ENCODE peak calls at places on chromosomes 11 and 22, in seven cellular contexts. One of them, this sample, is unnamed.

GRCh38 chr11:117857734-117858369 is 18.6 kb downstream of the FXYD6 start:
- DNase-seq in AG04450: no peak
- DNase-seq in colonic mucosa: no peak
- DNase-seq in cardiac muscle cell: no peak
- DNase-seq in heart right ventricle: no peak
- DNase-seq in lower lobe of right lung: no peak
- DNase-seq in PC-3: no peak
- DNase-seq in this sample: peak; percentile 57

GRCh38 chr11:105109855-105110750 is 29.5 kb downstream of the CARD18 start:
- DNase-seq in AG04450: no peak
- DNase-seq in PC-3: peak; percentile 29
- DNase-seq in colonic mucosa: peak; percentile 19
- DNase-seq in heart right ventricle: peak; percentile 12
- DNase-seq in cardiac muscle cell: peak; percentile 76
- DNase-seq in lower lobe of right lung: no peak
- DNase-seq in this sample: no peak

GRCh38 chr11:28799316-28799715 is 691.1 kb downstream of the METTL15 start:
- DNase-seq in colonic mucosa: no peak
- DNase-seq in cardiac muscle cell: no peak
- DNase-seq in AG04450: no peak
- DNase-seq in lower lobe of right lung: no peak
- DNase-seq in PC-3: no peak
- DNase-seq in heart right ventricle: no peak
- DNase-seq in this sample: no peak

GRCh38 chr11:35914824-35915223 is 29.0 kb upstream of the LDLRAD3 start:
- DNase-seq in colonic mucosa: no peak
- DNase-seq in AG04450: no peak
- DNase-seq in cardiac muscle cell: no peak
- DNase-seq in PC-3: no peak
- DNase-seq in lower lobe of right lung: no peak
- DNase-seq in heart right ventricle: no peak
- DNase-seq in this sample: no peak

GRCh38 chr22:36853407-36854099 is 7.3 kb upstream of the NCF4 start:
- DNase-seq in AG04450: no peak
- DNase-seq in cardiac muscle cell: peak; percentile 72
- DNase-seq in lower lobe of right lung: peak; percentile 88
- DNase-seq in PC-3: peak; percentile 62
- DNase-seq in heart right ventricle: peak; percentile 78
- DNase-seq in colonic mucosa: peak; percentile 75
- DNase-seq in this sample: no peak

GRCh38 chr22:37951305-37951704 is 2.1 kb downstream of the C22orf23 start:
- DNase-seq in lower lobe of right lung: no peak
- DNase-seq in colonic mucosa: no peak
- DNase-seq in heart right ventricle: no peak
- DNase-seq in AG04450: no peak
- DNase-seq in PC-3: no peak
- DNase-seq in cardiac muscle cell: no peak
- DNase-seq in this sample: no peak

GRCh38 chr11:109547356-109548027 is 125.5 kb downstream of the C11orf87 start:
- DNase-seq in lower lobe of right lung: peak; percentile 32
- DNase-seq in AG04450: peak; percentile 27
- DNase-seq in PC-3: peak; percentile 78
- DNase-seq in heart right ventricle: no peak
- DNase-seq in cardiac muscle cell: peak; percentile 83
- DNase-seq in colonic mucosa: no peak
- DNase-seq in this sample: no peak

GRCh38 chr22:36999463-36999862 is 19.8 kb downstream of the TST start:
- DNase-seq in lower lobe of right lung: no peak
- DNase-seq in PC-3: no peak
- DNase-seq in colonic mucosa: no peak
- DNase-seq in AG04450: no peak
- DNase-seq in heart right ventricle: no peak
- DNase-seq in cardiac muscle cell: peak; percentile 19
- DNase-seq in this sample: no peak

GRCh38 chr11:64799925-64800632 is 2.9 kb downstream of the MAP4K2 start:
- DNase-seq in lower lobe of right lung: no peak
- DNase-seq in PC-3: no peak
- DNase-seq in colonic mucosa: no peak
- DNase-seq in cardiac muscle cell: no peak
- DNase-seq in heart right ventricle: no peak
- DNase-seq in AG04450: no peak
- DNase-seq in this sample: no peak

GRCh38 chr22:39915295-39915726 is 14.4 kb downstream of the GRAP2 start:
- DNase-seq in AG04450: no peak
- DNase-seq in colonic mucosa: no peak
- DNase-seq in PC-3: no peak
- DNase-seq in cardiac muscle cell: no peak
- DNase-seq in lower lobe of right lung: no peak
- DNase-seq in heart right ventricle: no peak
- DNase-seq in this sample: no peak

GRCh38 chr22:47786650-47787290 is 1024.3 kb downstream of the TBC1D22A start:
- DNase-seq in heart right ventricle: no peak
- DNase-seq in colonic mucosa: no peak
- DNase-seq in cardiac muscle cell: no peak
- DNase-seq in lower lobe of right lung: no peak
- DNase-seq in AG04450: no peak
- DNase-seq in PC-3: no peak
- DNase-seq in this sample: no peak

DNA sequence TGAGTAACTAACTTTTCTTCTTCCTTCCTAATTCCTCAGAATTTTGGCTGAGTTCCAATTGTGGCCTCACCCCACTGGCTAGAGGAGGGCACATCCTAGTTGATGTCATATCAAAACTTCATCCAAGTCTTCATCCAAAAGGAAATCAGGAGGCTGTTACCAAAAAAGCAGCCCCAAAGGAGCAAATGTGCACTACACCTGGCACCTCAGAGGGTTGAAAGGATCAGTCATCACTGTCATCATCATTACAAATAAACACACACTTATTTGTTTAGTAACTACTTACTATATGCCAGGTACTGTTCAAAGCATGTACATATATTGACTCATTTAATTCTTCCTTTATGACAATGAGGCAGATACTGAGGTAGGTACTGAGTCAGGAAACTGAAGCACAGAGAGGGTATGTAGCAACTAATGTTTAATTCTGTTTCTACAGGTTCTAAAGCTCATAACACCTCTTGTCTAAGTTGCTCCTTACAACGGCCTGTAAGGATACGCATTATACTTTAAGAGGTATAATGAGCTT is 7.4 kb upstream of the PTPN5 start:
- DNase-seq in heart right ventricle: no peak
- DNase-seq in cardiac muscle cell: peak; percentile 5
- DNase-seq in PC-3: peak; percentile 88
- DNase-seq in colonic mucosa: no peak
- DNase-seq in AG04450: no peak
- DNase-seq in lower lobe of right lung: no peak
- DNase-seq in this sample: no peak
- H3K27me3 ChIP-seq in heart right ventricle: peaks cover 18% of the 10 kb centered on the region
- H3K27me3 ChIP-seq in cardiac muscle cell: peaks cover 73% of the 10 kb centered on the region
- H3K27me3 ChIP-seq in PC-3: no peaks in the 10 kb centered on the region
- H3K27me3 ChIP-seq in colonic mucosa: no peaks in the 10 kb centered on the region
- H3K27me3 ChIP-seq in AG04450: peaks cover 16% of the 10 kb centered on the region
- H3K27me3 ChIP-seq in lower lobe of right lung: peaks cover 9% of the 10 kb centered on the region
- H3K27me3 ChIP-seq in this sample: no peaks in the 10 kb centered on the region

GRCh38 chr22:23226497-23226850 is 46.2 kb downstream of the BCR start:
- DNase-seq in AG04450: no peak
- DNase-seq in lower lobe of right lung: peak; percentile 13
- DNase-seq in heart right ventricle: no peak
- DNase-seq in colonic mucosa: no peak
- DNase-seq in cardiac muscle cell: peak; percentile 32
- DNase-seq in PC-3: peak; percentile 25
- DNase-seq in this sample: no peak
- H3K27me3 ChIP-seq in AG04450: no peaks in the 10 kb centered on the region
- H3K27me3 ChIP-seq in lower lobe of right lung: no peaks in the 10 kb centered on the region
- H3K27me3 ChIP-seq in heart right ventricle: no peaks in the 10 kb centered on the region
- H3K27me3 ChIP-seq in colonic mucosa: no peaks in the 10 kb centered on the region
- H3K27me3 ChIP-seq in cardiac muscle cell: no peaks in the 10 kb centered on the region
- H3K27me3 ChIP-seq in PC-3: no peaks in the 10 kb centered on the region
- H3K27me3 ChIP-seq in this sample: no peaks in the 10 kb centered on the region

GRCh38 chr11:57135020-57135751 is 46.6 kb upstream of the LRRC55 start:
- DNase-seq in AG04450: no peak
- DNase-seq in colonic mucosa: no peak
- DNase-seq in PC-3: no peak
- DNase-seq in heart right ventricle: no peak
- DNase-seq in lower lobe of right lung: no peak
- DNase-seq in cardiac muscle cell: no peak
- DNase-seq in this sample: no peak

GRCh38 chr11:57126766-57127400 is 54.9 kb upstream of the LRRC55 start:
- DNase-seq in PC-3: peak; percentile 57
- DNase-seq in colonic mucosa: no peak
- DNase-seq in AG04450: no peak
- DNase-seq in cardiac muscle cell: no peak
- DNase-seq in heart right ventricle: no peak
- DNase-seq in lower lobe of right lung: no peak
- DNase-seq in this sample: no peak

GRCh38 chr11:57133616-57134015 is 48.1 kb upstream of the LRRC55 start:
- DNase-seq in cardiac muscle cell: no peak
- DNase-seq in PC-3: no peak
- DNase-seq in AG04450: no peak
- DNase-seq in lower lobe of right lung: no peak
- DNase-seq in heart right ventricle: no peak
- DNase-seq in colonic mucosa: no peak
- DNase-seq in this sample: no peak

GRCh38 chr11:57134284-57134683 is 47.5 kb upstream of the LRRC55 start:
- DNase-seq in colonic mucosa: no peak
- DNase-seq in AG04450: no peak
- DNase-seq in PC-3: no peak
- DNase-seq in cardiac muscle cell: no peak
- DNase-seq in heart right ventricle: no peak
- DNase-seq in lower lobe of right lung: no peak
- DNase-seq in this sample: no peak

GRCh38 chr11:57131080-57131790 is 50.5 kb upstream of the LRRC55 start:
- DNase-seq in heart right ventricle: peak; percentile 14
- DNase-seq in PC-3: peak; percentile 65
- DNase-seq in colonic mucosa: peak; percentile 32
- DNase-seq in cardiac muscle cell: peak; percentile 41
- DNase-seq in AG04450: no peak
- DNase-seq in lower lobe of right lung: no peak
- DNase-seq in this sample: no peak
- H3K27me3 ChIP-seq in heart right ventricle: peaks cover 5% of the 10 kb centered on the region
- H3K27me3 ChIP-seq in PC-3: peaks cover 67% of the 10 kb centered on the region
- H3K27me3 ChIP-seq in colonic mucosa: no peaks in the 10 kb centered on the region
- H3K27me3 ChIP-seq in cardiac muscle cell: no peaks in the 10 kb centered on the region
- H3K27me3 ChIP-seq in AG04450: no peaks in the 10 kb centered on the region
- H3K27me3 ChIP-seq in lower lobe of right lung: no peaks in the 10 kb centered on the region
- H3K27me3 ChIP-seq in this sample: no peaks in the 10 kb centered on the region

GRCh38 chr22:20198527-20199319 is 47.9 kb upstream of the CCDC188 start:
- DNase-seq in PC-3: peak; percentile 40
- DNase-seq in cardiac muscle cell: no peak
- DNase-seq in colonic mucosa: no peak
- DNase-seq in AG04450: no peak
- DNase-seq in lower lobe of right lung: no peak
- DNase-seq in heart right ventricle: no peak
- DNase-seq in this sample: no peak

GRCh38 chr22:20196094-20196840 is 45.4 kb upstream of the CCDC188 start:
- DNase-seq in lower lobe of right lung: no peak
- DNase-seq in heart right ventricle: no peak
- DNase-seq in AG04450: no peak
- DNase-seq in PC-3: no peak
- DNase-seq in cardiac muscle cell: no peak
- DNase-seq in colonic mucosa: no peak
- DNase-seq in this sample: no peak

GRCh38 chr22:20199413-20199842 is 48.6 kb upstream of the CCDC188 start:
- DNase-seq in AG04450: no peak
- DNase-seq in cardiac muscle cell: no peak
- DNase-seq in PC-3: no peak
- DNase-seq in colonic mucosa: no peak
- DNase-seq in heart right ventricle: no peak
- DNase-seq in lower lobe of right lung: no peak
- DNase-seq in this sample: no peak

GRCh38 chr22:20199906-20200305 is 49.1 kb upstream of the CCDC188 start:
- DNase-seq in heart right ventricle: no peak
- DNase-seq in AG04450: no peak
- DNase-seq in PC-3: no peak
- DNase-seq in cardiac muscle cell: no peak
- DNase-seq in lower lobe of right lung: no peak
- DNase-seq in colonic mucosa: no peak
- DNase-seq in this sample: no peak

DNA sequence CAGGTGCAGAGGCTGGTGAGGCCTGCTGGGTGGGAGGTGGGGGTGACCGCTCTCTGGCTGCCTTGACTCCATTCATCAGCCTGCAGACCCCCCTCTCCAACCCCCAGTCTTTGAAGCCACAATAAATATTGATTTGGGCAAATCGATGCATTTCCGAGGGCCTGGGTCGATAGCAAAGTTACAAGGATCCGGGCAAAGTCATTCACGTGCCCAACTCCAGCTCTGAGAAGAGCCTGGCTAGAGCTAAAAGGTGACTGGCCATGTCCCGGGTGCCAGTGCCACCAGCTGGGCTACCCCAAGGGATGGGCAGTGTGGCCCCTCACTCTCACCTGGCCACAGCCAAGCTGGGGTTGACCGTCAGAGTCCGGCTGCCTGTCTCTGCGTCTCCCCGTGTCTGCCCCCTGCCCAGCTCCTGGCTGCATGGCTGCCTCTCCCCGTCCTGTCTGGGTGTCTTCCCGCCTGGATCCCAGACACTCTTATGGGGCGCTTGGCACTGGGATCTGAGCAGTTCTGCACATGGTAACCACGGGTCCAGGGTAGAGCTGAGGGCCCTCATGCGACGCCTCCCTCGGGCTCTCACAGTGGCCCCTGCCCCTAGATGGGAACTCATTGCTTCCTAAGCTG is 46.7 kb upstream of the CCDC188 start:
- DNase-seq in AG04450: no peak
- DNase-seq in colonic mucosa: no peak
- DNase-seq in PC-3: no peak
- DNase-seq in heart right ventricle: no peak
- DNase-seq in lower lobe of right lung: no peak
- DNase-seq in cardiac muscle cell: no peak
- DNase-seq in this sample: no peak
- H3K27me3 ChIP-seq in AG04450: peaks cover 33% of the 10 kb centered on the region
- H3K27me3 ChIP-seq in colonic mucosa: no peaks in the 10 kb centered on the region
- H3K27me3 ChIP-seq in PC-3: peaks cover 12% of the 10 kb centered on the region
- H3K27me3 ChIP-seq in heart right ventricle: no peaks in the 10 kb centered on the region
- H3K27me3 ChIP-seq in lower lobe of right lung: no peaks in the 10 kb centered on the region
- H3K27me3 ChIP-seq in cardiac muscle cell: peaks cover 6% of the 10 kb centered on the region
- H3K27me3 ChIP-seq in this sample: no peaks in the 10 kb centered on the region

This sample was measured in sigmoid colon.